ENCODE peak calls at places on chromosomes 11 and 22, in four cellular contexts. R, U, F and P are unnamed samples.
A peak's percentile ranks its signal among the peaks of the same experiment; 100 is the strongest.

GRCh38 chr11:9943346-9944110 is 279.7 kb downstream of the SWAP70 start:
- DNase-seq in R (no peak), U (no peak), F (peak; percentile 94), P (peak; percentile 69)

GRCh38 chr11:69825037-69825834 is 6.0 kb upstream of the FGF3 start:
- DNase-seq in F (no peak), R (no peak), U (no peak), P (no peak)

GRCh38 chr11:82889133-82890001 is 10.9 kb downstream of the PRCP start:
- DNase-seq in U (no peak), F (no peak), R (no peak), P (no peak)

GRCh38 chr11:16933756-16934603 is 80.2 kb downstream of the PLEKHA7 start:
- DNase-seq in R (no peak), F (no peak), U (no peak), P (peak; percentile 17)

GRCh38 chr11:23010790-23011340 is 150.6 kb upstream of the CCDC179 start:
- DNase-seq in F (no peak), R (no peak), U (no peak), P (no peak)

GRCh38 chr11:64556721-64557250 is 34.2 kb upstream of the SLC22A12 start:
- DNase-seq in F (no peak), R (no peak), U (no peak), P (no peak)

GRCh38 chr11:112016088-112016764 is 9.0 kb upstream of the DLAT start:
- DNase-seq in U (no peak), R (no peak), F (no peak), P (no peak)

GRCh38 chr11:110297082-110297725 is 790 bp upstream of the RDX start:
- DNase-seq in U (no peak), F (no peak), R (no peak), P (no peak)

GRCh38 chr22:19974233-19974861 is 32.7 kb upstream of the TXNRD2 start:
- DNase-seq in R (no peak), F (no peak), U (no peak), P (no peak)

GRCh38 chr11:86696004-86696403 is 23.6 kb upstream of the ME3 start:
- DNase-seq in F (no peak), U (no peak), R (no peak), P (peak; percentile 90)

GRCh38 chr22:19037282-19038163 is 84.7 kb downstream of the DGCR2 start:
- DNase-seq in U (no peak), R (no peak), F (no peak), P (no peak)

GRCh38 chr11:125670131-125670530 is 10.5 kb downstream of the ACRV1 start:
- DNase-seq in U (no peak), F (no peak), R (no peak), P (no peak)

GRCh38 chr11:58926695-58927094 is 12.6 kb upstream of the GLYATL1 start:
- DNase-seq in F (peak; percentile 59), R (no peak), U (no peak), P (no peak)

GRCh38 chr11:73376803-73377629 is 817 bp downstream of the RELT start:
- DNase-seq in R (peak; percentile 39), U (peak; percentile 80), F (peak; percentile 47), P (no peak)

GRCh38 chr22:22547226-22547625 is 11.8 kb downstream of the PRAME start:
- DNase-seq in F (no peak), U (no peak), R (no peak), P (no peak)

GRCh38 chr11:129354688-129355087 is 21.0 kb upstream of the BARX2 start:
- DNase-seq in U (no peak), F (no peak), R (no peak), P (no peak)

GRCh38 chr11:47180006-47180787 is 3.5 kb upstream of the ARFGAP2 start:
- DNase-seq in R (no peak), U (no peak), F (no peak), P (no peak)

GRCh38 chr22:25021976-25022711 is 69.6 kb downstream of the KIAA1671 start:
- DNase-seq in U (no peak), R (no peak), F (no peak), P (no peak)

GRCh38 chr11:34331329-34331728 is 26.5 kb downstream of the ABTB2 start:
- DNase-seq in F (no peak), U (no peak), R (no peak), P (no peak)

GRCh38 chr22:49535527-49536125 is 292.0 kb downstream of the BRD1 start:
- DNase-seq in U (no peak), F (no peak), R (no peak), P (no peak)

GRCh38 chr11:117371453-117371852 is 43.8 kb downstream of the CEP164 start:
- DNase-seq in R (no peak), F (no peak), U (no peak), P (no peak)

GRCh38 chr11:110891411-110891810 is 179.2 kb upstream of the ARHGAP20 start:
- DNase-seq in F (no peak), U (no peak), R (no peak), P (peak; percentile 68)

GRCh38 chr11:65558785-65559509 is 788 bp upstream of the LTBP3 start:
- DNase-seq in F (no peak), R (no peak), U (no peak), P (no peak)

GRCh38 chr11:103494491-103494890 is 385.3 kb downstream of the DYNC2H1 start:
- DNase-seq in F (no peak), U (no peak), R (no peak), P (no peak)